ENCODE peak calls at places on chromosomes 5 and 9, in ten cellular contexts. M is progenitor cell of endocrine pancreas; D is NAMALWA; T is mucosa of descending colon; U is T-helper 2 cell; L is AG08396; S is effector memory CD4-positive, alpha-beta T cell; G is OCI-LY7; P is astrocyte; O is RKO. A is an unnamed sample.

GRCh38 chr9:100286257-100286656 is 66.5 kb downstream of the TEX10 start:
- DNase-seq in T (no peak), L (no peak), M (no peak), U (no peak), P (no peak), G (no peak), O (no peak), S (no peak), D (no peak), A (no peak)

GRCh38 chr9:130327070-130327780 is 61.7 kb downstream of the HMCN2 start:
- DNase-seq in M (no peak), D (peak), G (no peak), P (no peak), U (no peak), S (no peak), T (no peak), O (no peak), L (no peak), A (no peak)

GRCh38 chr9:22483528-22484060 is 37.0 kb downstream of the DMRTA1 start:
- DNase-seq in G (no peak), M (no peak), S (no peak), T (no peak), L (no peak), D (no peak), U (no peak), O (no peak), P (no peak), A (no peak)

GRCh38 chr9:122808141-122808540 is 8.2 kb downstream of the OR1K1 start:
- DNase-seq in M (no peak), P (no peak), U (no peak), O (no peak), D (no peak), T (no peak), G (no peak), S (no peak), L (no peak), A (no peak)

GRCh38 chr9:3018691-3019230 is 174.9 kb upstream of the PUM3 start:
- DNase-seq in O (no peak), G (no peak), T (no peak), D (no peak), U (no peak), S (no peak), M (no peak), L (no peak), P (no peak), A (no peak)

GRCh38 chr5:145793574-145793973 is 41.6 kb downstream of the PRELID2 start:
- DNase-seq in G (no peak), U (no peak), M (no peak), O (no peak), T (no peak), D (no peak), S (no peak), P (no peak), L (no peak), A (no peak)

GRCh38 chr5:31537856-31538255 is 5.8 kb downstream of the C5orf22 start:
- DNase-seq in U (no peak), L (no peak), S (no peak), O (no peak), T (no peak), M (no peak), G (no peak), P (no peak), D (no peak), A (no peak)

GRCh38 chr9:92165472-92165871 is 50.3 kb upstream of the SPTLC1 start:
- DNase-seq in G (no peak), S (no peak), U (no peak), P (no peak), L (no peak), T (no peak), O (no peak), D (no peak), M (no peak), A (no peak)

GRCh38 chr5:73176250-73176649 is 3.3 kb downstream of the TMEM174 start:
- DNase-seq in P (no peak), T (no peak), O (no peak), G (no peak), D (no peak), L (no peak), S (no peak), M (no peak), U (no peak), A (no peak)

GRCh38 chr5:36414869-36415282 is 113.2 kb upstream of the RANBP3L start:
- DNase-seq in G (peak), D (peak), O (peak), P (no peak), T (no peak), S (no peak), U (no peak), L (no peak), M (no peak), A (no peak)

GRCh38 chr5:10695055-10695649 is 65.9 kb downstream of the DAP start:
- DNase-seq in D (peak), U (no peak), T (peak), G (peak), M (peak), O (peak), P (peak), S (no peak), L (peak), A (peak)

GRCh38 chr5:170296935-170297588 is 515 bp downstream of the LCP2 start:
- DNase-seq in O (no peak), D (no peak), G (no peak), S (no peak), T (no peak), U (no peak), P (no peak), L (no peak), M (no peak), A (no peak)

GRCh38 chr5:166961938-166962337 is 1329.5 kb upstream of the WWC1 start:
- DNase-seq in P (no peak), G (no peak), O (no peak), U (no peak), L (no peak), D (no peak), S (no peak), M (no peak), T (no peak), A (no peak)

GRCh38 chr5:154690488-154690887 is 64.7 kb upstream of the LARP1 start:
- DNase-seq in L (no peak), P (no peak), U (no peak), D (no peak), G (no peak), O (no peak), M (no peak), S (no peak), T (no peak), A (no peak)

GRCh38 chr5:56494300-56494704 is 261.2 kb upstream of the ANKRD55 start:
- DNase-seq in L (peak), O (no peak), D (no peak), S (no peak), G (no peak), T (no peak), P (no peak), M (no peak), U (no peak), A (no peak)

GRCh38 chr9:96721731-96722429 is 56.0 kb downstream of the ZNF510 start:
- DNase-seq in M (no peak), G (no peak), S (no peak), P (no peak), L (no peak), O (no peak), D (no peak), U (no peak), T (no peak), A (no peak)

GRCh38 chr9:3848445-3849114 is 322.8 kb upstream of the RFX3 start:
- DNase-seq in M (peak), D (no peak), G (no peak), L (no peak), S (no peak), P (no peak), T (no peak), O (no peak), U (no peak), A (no peak)

GRCh38 chr5:154197801-154198461 is 7.4 kb downstream of the GALNT10 start:
- DNase-seq in S (peak), D (no peak), L (peak), G (no peak), U (peak), M (no peak), O (no peak), P (peak), T (no peak), A (no peak)

GRCh38 chr9:96646081-96646991 is 8.8 kb downstream of the PRXL2C start:
- DNase-seq in U (no peak), L (peak), P (peak), O (no peak), G (no peak), M (no peak), T (no peak), S (no peak), D (no peak), A (no peak)

GRCh38 chr5:180006116-180006515 is 65.4 kb downstream of the RNF130 start:
- DNase-seq in T (no peak), S (no peak), P (no peak), D (no peak), U (no peak), G (no peak), L (no peak), M (no peak), O (no peak), A (no peak)

GRCh38 chr5:18321516-18321915 is 687.3 kb downstream of the TAF11L14 start:
- DNase-seq in P (no peak), M (no peak), S (no peak), O (no peak), U (no peak), L (no peak), T (no peak), D (no peak), G (no peak), A (no peak)

GRCh38 chr9:87184956-87185642 is 237.8 kb upstream of the GAS1 start:
- DNase-seq in L (no peak), T (no peak), M (no peak), G (no peak), U (no peak), O (no peak), D (no peak), S (no peak), P (peak), A (no peak)

GRCh38 chr5:30539004-30539634 is 654.4 kb upstream of the CDH6 start:
- DNase-seq in U (no peak), P (peak), D (no peak), G (no peak), M (no peak), T (peak), L (peak), O (no peak), S (no peak), A (no peak)

GRCh38 chr9:115146581-115147021 is 28.6 kb upstream of the TNC start:
- DNase-seq in O (peak), G (no peak), M (no peak), U (no peak), T (no peak), L (peak), P (peak), S (no peak), D (no peak), A (no peak)

GRCh38 chr9:38079410-38080105 is 10.5 kb upstream of the SHB start:
- DNase-seq in P (peak), U (no peak), G (no peak), O (no peak), S (no peak), L (no peak), D (no peak), T (no peak), M (no peak), A (peak)

GRCh38 chr9:68727588-68728129 is 22.6 kb downstream of the PIP5K1B start:
- DNase-seq in O (no peak), L (no peak), G (no peak), T (no peak), D (no peak), M (no peak), U (no peak), S (no peak), P (no peak), A (no peak)

GRCh38 chr9:91101598-91102168 is 260.0 kb downstream of the AUH start:
- DNase-seq in P (no peak), G (peak), U (peak), T (peak), M (no peak), D (no peak), S (peak), O (no peak), L (no peak), A (no peak)

GRCh38 chr5:172293054-172293744 is 9.6 kb upstream of the UBTD2 start:
- DNase-seq in O (peak), L (peak), D (peak), U (peak), G (peak), P (peak), T (no peak), M (peak), S (peak), A (peak)

GRCh38 chr9:120439147-120439546 is 140.8 kb downstream of the CDK5RAP2 start:
- DNase-seq in T (peak), P (no peak), G (peak), L (no peak), O (no peak), S (no peak), U (no peak), M (no peak), D (peak), A (no peak)

GRCh38 chr5:175288048-175288621 is 155.8 kb downstream of the DRD1 start:
- DNase-seq in P (peak), D (no peak), T (no peak), G (no peak), O (peak), S (no peak), L (peak), M (no peak), U (no peak), A (no peak)

GRCh38 chr5:89282832-89283510 is 400.0 kb upstream of the MEF2C start:
- DNase-seq in U (no peak), M (no peak), T (no peak), S (no peak), D (no peak), O (peak), L (peak), G (no peak), P (peak), A (no peak)

GRCh38 chr5:54861212-54861894 is 124.0 kb downstream of the ESM1 start:
- DNase-seq in O (no peak), T (no peak), D (no peak), P (peak), S (no peak), L (peak), M (no peak), G (no peak), U (no peak), A (no peak)

A was measured in right atrium auricular region.